ENCODE peak calls at places on chromosome 19, in eight cellular contexts. One of them, this sample, is unnamed.

GRCh38 chr19:43726736-43727592 is 11.1 kb downstream of the IRGC start:
- DNase-seq in skeletal muscle cell: no peak
- DNase-seq in body of pancreas: no peak
- DNase-seq in fibroblast of pulmonary artery: peak; percentile 17
- DNase-seq in CD4-positive, CD25-positive, alpha-beta regulatory T cell: no peak
- DNase-seq in CD4-positive, alpha-beta memory T cell: no peak
- DNase-seq in H7: no peak
- DNase-seq in uterus: no peak
- DNase-seq in this sample: no peak

GRCh38 chr19:51777570-51778460 is 16.8 kb downstream of the FPR2 start:
- DNase-seq in skeletal muscle cell: peak; percentile 62
- DNase-seq in body of pancreas: peak; percentile 48
- DNase-seq in fibroblast of pulmonary artery: peak; percentile 96
- DNase-seq in CD4-positive, CD25-positive, alpha-beta regulatory T cell: no peak
- DNase-seq in CD4-positive, alpha-beta memory T cell: peak; percentile 28
- DNase-seq in H7: peak; percentile 75
- DNase-seq in uterus: peak; percentile 66
- DNase-seq in this sample: peak; percentile 69

GRCh38 chr19:13887529-13887928 is 10.6 kb downstream of the NANOS3 start:
- DNase-seq in skeletal muscle cell: no peak
- DNase-seq in body of pancreas: no peak
- DNase-seq in fibroblast of pulmonary artery: peak; percentile 21
- DNase-seq in CD4-positive, CD25-positive, alpha-beta regulatory T cell: no peak
- DNase-seq in CD4-positive, alpha-beta memory T cell: no peak
- DNase-seq in H7: no peak
- DNase-seq in uterus: no peak
- DNase-seq in this sample: no peak

GRCh38 chr19:19347401-19347800 is 26.8 kb downstream of the MAU2 start:
- DNase-seq in skeletal muscle cell: no peak
- DNase-seq in body of pancreas: no peak
- DNase-seq in fibroblast of pulmonary artery: no peak
- DNase-seq in CD4-positive, CD25-positive, alpha-beta regulatory T cell: no peak
- DNase-seq in CD4-positive, alpha-beta memory T cell: no peak
- DNase-seq in H7: no peak
- DNase-seq in uterus: no peak
- DNase-seq in this sample: no peak

GRCh38 chr19:2628597-2628996 is 73.9 kb downstream of the GNG7 start:
- DNase-seq in skeletal muscle cell: no peak
- DNase-seq in body of pancreas: no peak
- DNase-seq in fibroblast of pulmonary artery: no peak
- DNase-seq in CD4-positive, CD25-positive, alpha-beta regulatory T cell: no peak
- DNase-seq in CD4-positive, alpha-beta memory T cell: no peak
- DNase-seq in H7: no peak
- DNase-seq in uterus: no peak
- DNase-seq in this sample: no peak

GRCh38 chr19:2084993-2085720 is 11.0 kb downstream of the MOB3A start:
- DNase-seq in skeletal muscle cell: no peak
- DNase-seq in body of pancreas: no peak
- DNase-seq in fibroblast of pulmonary artery: peak; percentile 38
- DNase-seq in CD4-positive, CD25-positive, alpha-beta regulatory T cell: peak; percentile 91
- DNase-seq in CD4-positive, alpha-beta memory T cell: peak; percentile 96
- DNase-seq in H7: no peak
- DNase-seq in uterus: no peak
- DNase-seq in this sample: peak; percentile 99

GRCh38 chr19:37966211-37967072 is 59.4 kb downstream of the SIPA1L3 start:
- DNase-seq in skeletal muscle cell: no peak
- DNase-seq in body of pancreas: no peak
- DNase-seq in fibroblast of pulmonary artery: no peak
- DNase-seq in CD4-positive, CD25-positive, alpha-beta regulatory T cell: no peak
- DNase-seq in CD4-positive, alpha-beta memory T cell: no peak
- DNase-seq in H7: peak; percentile 14
- DNase-seq in uterus: no peak
- DNase-seq in this sample: no peak

GRCh38 chr19:12733369-12733896 is 1.1 kb downstream of the TRIR start:
- DNase-seq in skeletal muscle cell: peak; percentile 33
- DNase-seq in body of pancreas: no peak
- DNase-seq in fibroblast of pulmonary artery: peak; percentile 49
- DNase-seq in CD4-positive, CD25-positive, alpha-beta regulatory T cell: no peak
- DNase-seq in CD4-positive, alpha-beta memory T cell: peak; percentile 38
- DNase-seq in H7: peak; percentile 76
- DNase-seq in uterus: no peak
- DNase-seq in this sample: peak; percentile 70

GRCh38 chr19:57165846-57166245 is 1.4 kb downstream of the DUXA start:
- DNase-seq in skeletal muscle cell: no peak
- DNase-seq in body of pancreas: no peak
- DNase-seq in fibroblast of pulmonary artery: no peak
- DNase-seq in CD4-positive, CD25-positive, alpha-beta regulatory T cell: no peak
- DNase-seq in CD4-positive, alpha-beta memory T cell: no peak
- DNase-seq in H7: no peak
- DNase-seq in uterus: no peak
- DNase-seq in this sample: no peak

DNA sequence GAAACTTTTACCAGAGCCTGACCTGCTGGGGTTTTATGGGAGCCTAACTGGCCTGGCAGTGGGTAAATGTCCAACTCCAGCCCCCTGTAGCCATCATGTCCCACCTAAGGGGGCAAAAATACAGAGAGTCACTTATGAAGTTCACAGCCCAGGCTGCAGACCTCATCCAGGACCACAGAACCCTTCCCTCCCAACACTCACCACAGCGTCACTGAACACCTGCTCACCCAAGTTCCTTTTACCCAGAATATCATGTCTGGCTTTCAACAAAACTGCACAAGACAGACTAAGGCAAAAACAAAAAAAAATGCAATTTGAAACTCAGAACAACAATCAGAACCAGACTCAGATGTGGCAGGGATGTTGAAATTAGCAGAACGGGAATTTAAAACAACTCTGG is 6.4 kb downstream of the CEACAM3 start:
- DNase-seq in skeletal muscle cell: no peak
- DNase-seq in body of pancreas: no peak
- DNase-seq in fibroblast of pulmonary artery: no peak
- DNase-seq in CD4-positive, CD25-positive, alpha-beta regulatory T cell: no peak
- DNase-seq in CD4-positive, alpha-beta memory T cell: no peak
- DNase-seq in H7: no peak
- DNase-seq in uterus: no peak
- DNase-seq in this sample: no peak
- H3K4me3 ChIP-seq in skeletal muscle cell: no peak overlapping the region
- H3K4me3 ChIP-seq in body of pancreas: no peak overlapping the region
- H3K4me3 ChIP-seq in fibroblast of pulmonary artery: no peak overlapping the region
- H3K4me3 ChIP-seq in CD4-positive, CD25-positive, alpha-beta regulatory T cell: no peak overlapping the region
- H3K4me3 ChIP-seq in CD4-positive, alpha-beta memory T cell: no peak overlapping the region
- H3K4me3 ChIP-seq in H7: no peak overlapping the region
- H3K4me3 ChIP-seq in uterus: no peak overlapping the region
- H3K4me3 ChIP-seq in this sample: no peak overlapping the region

GRCh38 chr19:50332264-50333038 is 3.3 kb upstream of the KCNC3 start:
- DNase-seq in skeletal muscle cell: no peak
- DNase-seq in body of pancreas: no peak
- DNase-seq in fibroblast of pulmonary artery: no peak
- DNase-seq in CD4-positive, CD25-positive, alpha-beta regulatory T cell: no peak
- DNase-seq in CD4-positive, alpha-beta memory T cell: no peak
- DNase-seq in H7: peak; percentile 63
- DNase-seq in uterus: no peak
- DNase-seq in this sample: no peak
- H3K4me3 ChIP-seq in skeletal muscle cell: no peak overlapping the region
- H3K4me3 ChIP-seq in body of pancreas: no peak overlapping the region
- H3K4me3 ChIP-seq in fibroblast of pulmonary artery: no peak overlapping the region
- H3K4me3 ChIP-seq in CD4-positive, CD25-positive, alpha-beta regulatory T cell: peak overlapping the region; percentile 47
- H3K4me3 ChIP-seq in CD4-positive, alpha-beta memory T cell: peak overlapping the region; percentile 76
- H3K4me3 ChIP-seq in H7: peak overlapping the region; percentile 76
- H3K4me3 ChIP-seq in uterus: no peak overlapping the region
- H3K4me3 ChIP-seq in this sample: no peak overlapping the region

GRCh38 chr19:6772866-6773322 is 386 bp downstream of the VAV1 start:
- DNase-seq in skeletal muscle cell: no peak
- DNase-seq in body of pancreas: no peak
- DNase-seq in fibroblast of pulmonary artery: no peak
- DNase-seq in CD4-positive, CD25-positive, alpha-beta regulatory T cell: no peak
- DNase-seq in CD4-positive, alpha-beta memory T cell: no peak
- DNase-seq in H7: no peak
- DNase-seq in uterus: no peak
- DNase-seq in this sample: no peak
- H3K4me3 ChIP-seq in skeletal muscle cell: no peak overlapping the region
- H3K4me3 ChIP-seq in body of pancreas: peak overlapping the region; percentile 5
- H3K4me3 ChIP-seq in fibroblast of pulmonary artery: no peak overlapping the region
- H3K4me3 ChIP-seq in CD4-positive, CD25-positive, alpha-beta regulatory T cell: peak overlapping the region; percentile 81
- H3K4me3 ChIP-seq in CD4-positive, alpha-beta memory T cell: peak overlapping the region; percentile 96
- H3K4me3 ChIP-seq in H7: no peak overlapping the region
- H3K4me3 ChIP-seq in uterus: peak overlapping the region; percentile 7
- H3K4me3 ChIP-seq in this sample: peak overlapping the region; percentile 98

GRCh38 chr19:48152552-48152951 is 17.6 kb downstream of the LIG1 start:
- DNase-seq in skeletal muscle cell: peak; percentile 23
- DNase-seq in body of pancreas: peak; percentile 69
- DNase-seq in fibroblast of pulmonary artery: peak; percentile 73
- DNase-seq in CD4-positive, CD25-positive, alpha-beta regulatory T cell: peak; percentile 46
- DNase-seq in CD4-positive, alpha-beta memory T cell: peak; percentile 63
- DNase-seq in H7: peak; percentile 85
- DNase-seq in uterus: peak; percentile 68
- DNase-seq in this sample: peak; percentile 50
- H3K4me3 ChIP-seq in skeletal muscle cell: no peak overlapping the region
- H3K4me3 ChIP-seq in body of pancreas: no peak overlapping the region
- H3K4me3 ChIP-seq in fibroblast of pulmonary artery: no peak overlapping the region
- H3K4me3 ChIP-seq in CD4-positive, CD25-positive, alpha-beta regulatory T cell: no peak overlapping the region
- H3K4me3 ChIP-seq in CD4-positive, alpha-beta memory T cell: no peak overlapping the region
- H3K4me3 ChIP-seq in H7: no peak overlapping the region
- H3K4me3 ChIP-seq in uterus: no peak overlapping the region
- H3K4me3 ChIP-seq in this sample: no peak overlapping the region

DNA sequence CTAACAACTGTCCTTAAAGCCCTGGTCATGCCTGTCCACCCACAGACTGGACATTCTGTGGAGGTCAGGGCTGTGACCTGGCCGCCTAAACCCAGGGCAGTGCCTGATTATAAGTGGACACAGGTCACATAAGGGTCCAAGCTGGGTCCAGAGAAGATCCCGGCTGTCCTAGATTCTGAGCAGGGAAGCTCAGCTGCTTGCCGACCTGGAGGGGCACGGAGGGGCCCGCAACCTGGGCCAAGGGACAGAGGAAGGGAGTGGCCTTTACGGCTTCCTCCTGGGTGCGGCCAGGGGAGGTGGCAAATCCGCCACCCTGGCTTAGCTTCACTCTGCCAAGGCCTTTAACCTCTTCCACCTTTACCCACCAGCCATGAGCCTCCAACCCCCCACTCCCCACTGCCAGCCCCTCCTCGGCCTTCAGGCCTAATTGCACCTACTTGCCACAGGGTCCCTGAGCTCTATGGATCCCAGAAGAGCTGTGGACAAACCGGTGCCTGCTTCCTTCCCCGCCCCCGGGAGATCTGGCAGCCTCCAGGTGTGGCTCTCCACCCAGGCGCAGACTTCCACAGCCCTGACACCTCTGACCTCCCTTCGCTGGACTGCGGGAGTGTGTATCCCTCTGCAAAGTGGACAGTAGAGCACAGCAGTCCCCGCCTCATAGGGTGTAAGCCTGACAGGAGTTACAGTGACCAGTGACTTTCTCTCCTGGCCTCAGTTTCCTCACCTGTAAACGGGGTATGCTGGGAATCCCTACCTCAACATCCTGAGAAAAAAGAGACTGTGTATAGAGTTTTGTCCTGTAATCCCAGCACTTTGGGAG is 1.7 kb downstream of the CD320 start:
- DNase-seq in skeletal muscle cell: no peak
- DNase-seq in body of pancreas: peak; percentile 8
- DNase-seq in fibroblast of pulmonary artery: no peak
- DNase-seq in CD4-positive, CD25-positive, alpha-beta regulatory T cell: peak; percentile 1
- DNase-seq in CD4-positive, alpha-beta memory T cell: no peak
- DNase-seq in H7: peak; percentile 42
- DNase-seq in uterus: peak; percentile 13
- DNase-seq in this sample: no peak
- H3K4me3 ChIP-seq in skeletal muscle cell: no peak overlapping the region
- H3K4me3 ChIP-seq in body of pancreas: no peak overlapping the region
- H3K4me3 ChIP-seq in fibroblast of pulmonary artery: no peak overlapping the region
- H3K4me3 ChIP-seq in CD4-positive, CD25-positive, alpha-beta regulatory T cell: peak overlapping the region; percentile 32
- H3K4me3 ChIP-seq in CD4-positive, alpha-beta memory T cell: no peak overlapping the region
- H3K4me3 ChIP-seq in H7: no peak overlapping the region
- H3K4me3 ChIP-seq in uterus: peak overlapping the region; percentile 59
- H3K4me3 ChIP-seq in this sample: peak overlapping the region; percentile 67

GRCh38 chr19:5571777-5572176 is 4.0 kb upstream of the TINCR start:
- DNase-seq in skeletal muscle cell: no peak
- DNase-seq in body of pancreas: no peak
- DNase-seq in fibroblast of pulmonary artery: no peak
- DNase-seq in CD4-positive, CD25-positive, alpha-beta regulatory T cell: no peak
- DNase-seq in CD4-positive, alpha-beta memory T cell: no peak
- DNase-seq in H7: no peak
- DNase-seq in uterus: no peak
- DNase-seq in this sample: no peak

GRCh38 chr19:5567971-5568407 is 236 bp upstream of the TINCR start:
- DNase-seq in skeletal muscle cell: no peak
- DNase-seq in body of pancreas: no peak
- DNase-seq in fibroblast of pulmonary artery: no peak
- DNase-seq in CD4-positive, CD25-positive, alpha-beta regulatory T cell: no peak
- DNase-seq in CD4-positive, alpha-beta memory T cell: no peak
- DNase-seq in H7: no peak
- DNase-seq in uterus: no peak
- DNase-seq in this sample: no peak

GRCh38 chr19:5563941-5564612 is 3.7 kb downstream of the TINCR start:
- DNase-seq in skeletal muscle cell: no peak
- DNase-seq in body of pancreas: no peak
- DNase-seq in fibroblast of pulmonary artery: peak; percentile 23
- DNase-seq in CD4-positive, CD25-positive, alpha-beta regulatory T cell: no peak
- DNase-seq in CD4-positive, alpha-beta memory T cell: no peak
- DNase-seq in H7: no peak
- DNase-seq in uterus: no peak
- DNase-seq in this sample: no peak

GRCh38 chr19:5564930-5565329 is 2.8 kb downstream of the TINCR start:
- DNase-seq in skeletal muscle cell: no peak
- DNase-seq in body of pancreas: no peak
- DNase-seq in fibroblast of pulmonary artery: no peak
- DNase-seq in CD4-positive, CD25-positive, alpha-beta regulatory T cell: no peak
- DNase-seq in CD4-positive, alpha-beta memory T cell: no peak
- DNase-seq in H7: no peak
- DNase-seq in uterus: no peak
- DNase-seq in this sample: no peak

GRCh38 chr19:5567360-5567970 is at the start of gene TINCR:
- DNase-seq in skeletal muscle cell: no peak
- DNase-seq in body of pancreas: no peak
- DNase-seq in fibroblast of pulmonary artery: no peak
- DNase-seq in CD4-positive, CD25-positive, alpha-beta regulatory T cell: no peak
- DNase-seq in CD4-positive, alpha-beta memory T cell: no peak
- DNase-seq in H7: peak; percentile 91
- DNase-seq in uterus: no peak
- DNase-seq in this sample: no peak
- H3K4me3 ChIP-seq in skeletal muscle cell: peak within 1 kb of the TSS; percentile 18
- H3K4me3 ChIP-seq in body of pancreas: no peak within 1 kb of the TSS
- H3K4me3 ChIP-seq in fibroblast of pulmonary artery: no peak within 1 kb of the TSS
- H3K4me3 ChIP-seq in CD4-positive, CD25-positive, alpha-beta regulatory T cell: no peak within 1 kb of the TSS
- H3K4me3 ChIP-seq in CD4-positive, alpha-beta memory T cell: no peak within 1 kb of the TSS
- H3K4me3 ChIP-seq in H7: peak within 1 kb of the TSS; percentile 53
- H3K4me3 ChIP-seq in uterus: no peak within 1 kb of the TSS
- H3K4me3 ChIP-seq in this sample: no peak within 1 kb of the TSS

DNA sequence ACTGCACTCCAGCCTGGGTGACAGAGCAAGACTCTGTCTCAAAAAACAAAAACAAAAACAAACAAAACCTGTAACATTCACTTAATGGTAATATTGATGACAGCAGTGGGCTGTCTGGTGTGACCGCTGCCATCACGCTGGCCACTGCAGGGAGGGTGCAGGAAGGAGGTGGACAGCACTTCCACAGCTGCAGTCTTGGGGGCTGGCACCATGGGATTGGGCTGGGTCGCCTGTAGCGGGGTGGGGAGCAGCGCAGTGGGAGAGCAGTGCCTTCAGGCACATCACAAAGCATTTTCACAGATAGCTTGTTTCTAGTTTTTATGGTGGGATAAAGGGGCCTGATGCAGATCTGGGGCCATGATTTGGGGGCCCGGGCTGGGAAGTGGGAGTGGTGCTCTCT is 5.3 kb downstream of the IGFL4 start:
- DNase-seq in skeletal muscle cell: no peak
- DNase-seq in body of pancreas: no peak
- DNase-seq in fibroblast of pulmonary artery: no peak
- DNase-seq in CD4-positive, CD25-positive, alpha-beta regulatory T cell: no peak
- DNase-seq in CD4-positive, alpha-beta memory T cell: no peak
- DNase-seq in H7: no peak
- DNase-seq in uterus: no peak
- DNase-seq in this sample: no peak
- H3K4me3 ChIP-seq in skeletal muscle cell: no peak overlapping the region
- H3K4me3 ChIP-seq in body of pancreas: no peak overlapping the region
- H3K4me3 ChIP-seq in fibroblast of pulmonary artery: no peak overlapping the region
- H3K4me3 ChIP-seq in CD4-positive, CD25-positive, alpha-beta regulatory T cell: no peak overlapping the region
- H3K4me3 ChIP-seq in CD4-positive, alpha-beta memory T cell: no peak overlapping the region
- H3K4me3 ChIP-seq in H7: no peak overlapping the region
- H3K4me3 ChIP-seq in uterus: no peak overlapping the region
- H3K4me3 ChIP-seq in this sample: no peak overlapping the region